ENCODE peak calls at places on chromosomes 7 and 10, in four cellular contexts. H is activated T-helper 1 cell treated with anti-CD3 and anti-CD28 coated beads, Interleukin-12 subunit alpha, Interleukin-12 subunit beta, Interleukin-2, Interleukin-4 antibody, amounts not matched to agents 30 ng/mL and 10 ng/mL and 1 ng/mL, durations not matched to agents 14 hours and 24 hours and 36 hours; I is dermis microvascular lymphatic vessel endothelial cell; G is NCI-H226. D is an unnamed sample.

GRCh38 chr10:119087271-119087897 is 6.8 kb upstream of the EIF3A start:
- DNase-seq in H (no peak), I (no peak), G (no peak), D (no peak)

GRCh38 chr7:3517344-3517743 is 216.3 kb downstream of the SDK1 start:
- DNase-seq in H (no peak), I (no peak), G (no peak), D (no peak)

GRCh38 chr10:94131885-94132284 is 138.2 kb downstream of the PLCE1 start:
- DNase-seq in H (no peak), I (no peak), G (no peak), D (no peak)

GRCh38 chr7:106205621-106206222 is 79.1 kb downstream of the NAMPT start:
- DNase-seq in H (no peak), I (peak; percentile 22), G (no peak), D (no peak)

GRCh38 chr10:119898577-119898976 is 6.0 kb downstream of the SEC23IP start:
- DNase-seq in H (no peak), I (no peak), G (no peak), D (no peak)

GRCh38 chr7:151113344-151114150 is 27.3 kb downstream of the AGAP3 start:
- DNase-seq in H (no peak), I (peak; percentile 72), G (peak; percentile 99), D (no peak)

GRCh38 chr10:133277993-133278576 is 1.4 kb upstream of the ADAM8 start:
- DNase-seq in H (no peak), I (no peak), G (no peak), D (peak; percentile 72)

GRCh38 chr10:31679931-31680330 is 248.7 kb downstream of the ARHGAP12 start:
- DNase-seq in H (no peak), I (no peak), G (no peak), D (no peak)

GRCh38 chr7:77501165-77501515 is 36.0 kb upstream of the PTPN12 start:
- DNase-seq in H (no peak), I (no peak), G (no peak), D (no peak)

GRCh38 chr7:151882734-151883133 is 5.8 kb upstream of the PRKAG2 start:
- DNase-seq in H (no peak), I (no peak), G (no peak), D (no peak)

GRCh38 chr7:99141756-99142726 is 1.9 kb downstream of the SMURF1 start:
- DNase-seq in H (peak; percentile 22), I (peak; percentile 64), G (peak; percentile 85), D (peak; percentile 23)

GRCh38 chr10:42419789-42420188 is 218.6 kb downstream of the ZNF33B start:
- DNase-seq in H (no peak), I (no peak), G (no peak), D (no peak)

GRCh38 chr7:100983451-100984187 is 14.3 kb downstream of the MUC12 start:
- DNase-seq in H (no peak), I (no peak), G (peak; percentile 89), D (no peak)

GRCh38 chr7:28647076-28647421 is 234.7 kb downstream of the CREB5 start:
- DNase-seq in H (no peak), I (no peak), G (no peak), D (no peak)

GRCh38 chr10:30028006-30028441 is 31.4 kb downstream of the JCAD start:
- DNase-seq in H (no peak), I (peak; percentile 98), G (no peak), D (no peak)

D was measured in HepG2.